ENCODE peak calls at places on chromosome 9, in seven cellular contexts. B, U, Q, T, L, C and W are unnamed samples.

GRCh38 chr9:306907-307306 is 92.2 kb downstream of the DOCK8 start:
- DNase-seq in Q (peak), C (peak), T (no peak), L (no peak), U (peak), B (peak), W (no peak)

GRCh38 chr9:84711398-84711777 is 41.9 kb downstream of the NTRK2 start:
- DNase-seq in C (no peak), Q (peak), U (no peak), B (no peak), L (no peak), T (no peak), W (no peak)

GRCh38 chr9:79562749-79563386 is 8.9 kb upstream of the TLE4 start:
- DNase-seq in T (no peak), C (no peak), L (no peak), B (no peak), U (no peak), Q (peak), W (no peak)

GRCh38 chr9:131543141-131543540 is 2.2 kb upstream of the PRRT1B start:
- DNase-seq in T (no peak), L (no peak), B (no peak), C (no peak), Q (no peak), U (no peak), W (no peak)

GRCh38 chr9:135229701-135230385 is 142.4 kb downstream of the OLFM1 start:
- DNase-seq in T (no peak), L (peak), U (no peak), Q (no peak), B (no peak), C (no peak), W (no peak)

GRCh38 chr9:89038354-89039091 is 47.3 kb downstream of the S1PR3 start:
- DNase-seq in B (no peak), C (no peak), T (no peak), L (no peak), Q (peak), U (peak), W (no peak)

GRCh38 chr9:2420488-2421056 is 201.0 kb upstream of the VLDLR start:
- DNase-seq in Q (no peak), T (no peak), B (no peak), U (no peak), C (no peak), L (no peak), W (no peak)

GRCh38 chr9:31140316-31140715 is 1244.1 kb upstream of the ACO1 start:
- DNase-seq in L (no peak), Q (peak), U (no peak), C (peak), T (no peak), B (no peak), W (no peak)

GRCh38 chr9:86099695-86100364 is 472 bp upstream of the GOLM1 start:
- DNase-seq in B (peak), T (peak), U (peak), L (no peak), C (no peak), Q (peak), W (no peak)

GRCh38 chr9:133709716-133710571 is 28.2 kb downstream of the SARDH start:
- DNase-seq in Q (no peak), T (no peak), B (no peak), C (no peak), U (no peak), L (peak), W (no peak)

GRCh38 chr9:28866951-28867350 is 1293.7 kb upstream of the C9orf72 start:
- DNase-seq in T (no peak), U (no peak), B (no peak), C (no peak), Q (no peak), L (no peak), W (no peak)

GRCh38 chr9:86939311-86939710 is 8.0 kb downstream of the GAS1 start:
- DNase-seq in T (no peak), Q (no peak), B (no peak), L (no peak), U (no peak), C (no peak), W (no peak)

GRCh38 chr9:6611891-6612290 is 33.6 kb downstream of the GLDC start:
- DNase-seq in L (no peak), Q (no peak), C (no peak), T (no peak), B (no peak), U (no peak), W (no peak)

GRCh38 chr9:6609499-6610016 is 36.0 kb downstream of the GLDC start:
- DNase-seq in L (no peak), Q (no peak), U (no peak), B (no peak), C (no peak), T (no peak), W (no peak)

GRCh38 chr9:6605202-6605601 is 40.3 kb downstream of the GLDC start:
- DNase-seq in Q (no peak), U (no peak), B (no peak), C (no peak), L (no peak), T (no peak), W (no peak)

GRCh38 chr9:6614489-6614888 is 31.0 kb downstream of the GLDC start:
- DNase-seq in L (no peak), C (no peak), U (no peak), B (no peak), T (no peak), Q (no peak), W (no peak)

GRCh38 chr9:6610073-6610472 is 35.5 kb downstream of the GLDC start:
- DNase-seq in C (no peak), T (no peak), L (no peak), B (no peak), Q (no peak), U (no peak), W (no peak)
- TF ChIP-seq CTCF in C (no peak), T (no peak), L (no peak), B (no peak), Q (no peak), U (no peak), W (no peak)

GRCh38 chr9:99166149-99166548 is 55.6 kb downstream of the ALG2 start:
- DNase-seq in B (no peak), T (no peak), C (no peak), U (no peak), L (no peak), Q (no peak), W (no peak)
- H3K4me3 ChIP-seq in B (no peak), T (no peak), C (no peak), U (no peak), L (no peak), Q (no peak), W (no peak)

DNA sequence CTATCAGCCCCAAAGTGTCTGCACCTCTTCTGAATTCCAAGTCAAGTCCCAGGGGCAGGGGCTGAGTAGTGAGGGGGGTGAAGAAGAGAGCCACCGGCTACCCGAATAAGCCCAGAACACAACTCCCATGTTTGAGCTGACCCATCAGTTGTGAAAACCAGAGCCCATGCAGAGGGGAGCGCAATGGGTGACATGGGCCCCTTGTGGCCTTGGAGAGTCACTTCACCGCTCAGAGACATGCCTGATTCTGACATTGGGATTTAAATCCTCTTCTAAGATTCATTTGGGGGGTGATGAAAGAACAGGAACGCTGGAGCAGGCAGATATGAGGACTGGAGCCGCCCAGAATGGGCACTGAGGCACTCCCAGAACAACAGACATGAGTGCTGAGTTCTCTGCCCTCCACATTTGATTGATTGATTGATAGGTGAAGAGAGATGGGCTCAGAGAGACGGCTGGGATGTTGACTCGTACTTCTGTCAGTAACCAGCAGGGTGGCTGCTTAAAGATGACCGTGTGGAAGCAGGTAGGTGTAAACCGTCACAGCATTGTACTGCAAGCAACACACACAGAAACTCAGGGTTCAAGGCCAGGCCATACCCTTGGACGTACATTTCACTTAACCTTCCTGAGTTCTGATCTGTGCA is 74.3 kb downstream of the GPR21 start:
- DNase-seq in U (no peak), T (no peak), C (no peak), B (no peak), L (no peak), Q (no peak), W (no peak)
- TF ChIP-seq CTCF in U (no peak), T (no peak), C (no peak), B (no peak), L (no peak), Q (no peak), W (no peak)

GRCh38 chr9:110259566-110259965 is 3.3 kb upstream of the TXN start:
- DNase-seq in Q (no peak), U (no peak), C (no peak), B (no peak), L (no peak), T (no peak), W (no peak)

GRCh38 chr9:110258671-110259070 is 2.4 kb upstream of the TXN start:
- DNase-seq in U (no peak), C (no peak), B (no peak), T (no peak), Q (no peak), L (no peak), W (no peak)

GRCh38 chr9:110257097-110257955 is 1.0 kb upstream of the TXN start:
- DNase-seq in Q (no peak), L (no peak), T (peak), B (peak), C (peak), U (peak), W (no peak)

GRCh38 chr9:110256392-110257096 is at the start of gene TXN:
- DNase-seq in T (peak), U (peak), C (peak), Q (peak), B (peak), L (peak), W (peak)

GRCh38 chr9:110257971-110258370 is 1.7 kb upstream of the TXN start:
- DNase-seq in B (no peak), U (no peak), L (no peak), Q (no peak), T (no peak), C (no peak), W (no peak)
- H3K4me3 ChIP-seq in B (no peak), U (no peak), L (no peak), Q (peak), T (no peak), C (peak), W (no peak)

DNA sequence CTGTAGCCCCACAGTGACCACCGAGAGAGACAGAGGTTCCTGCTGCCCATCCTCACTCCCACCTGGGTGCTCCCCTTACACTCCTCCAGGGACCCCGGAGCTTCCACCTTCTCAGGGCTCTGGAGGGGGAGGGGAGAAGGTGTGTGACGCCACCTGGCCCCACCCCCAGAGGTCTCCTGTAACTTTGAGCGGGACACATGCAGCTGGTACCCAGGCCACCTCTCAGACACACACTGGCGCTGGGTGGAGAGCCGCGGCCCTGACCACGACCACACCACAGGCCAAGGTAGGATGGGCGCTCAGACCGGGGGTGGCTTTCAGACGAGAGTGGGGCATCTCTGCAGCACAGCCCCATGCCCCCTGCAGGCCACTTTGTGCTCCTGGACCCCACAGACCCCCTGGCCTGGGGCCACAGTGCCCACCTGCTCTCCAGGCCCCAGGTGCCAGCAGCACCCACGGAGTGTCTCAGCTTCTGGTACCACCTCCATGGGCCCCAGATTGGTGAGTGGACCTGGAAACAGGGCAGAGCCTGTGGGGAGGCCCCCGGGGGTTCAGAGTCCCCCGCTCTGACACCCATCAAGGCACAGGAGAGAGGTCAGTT is 4.5 kb downstream of the MAMDC4 start:
- DNase-seq in Q (no peak), L (peak), U (no peak), B (peak), T (no peak), C (no peak), W (no peak)
- TF ChIP-seq CTCF in Q (no peak), L (no peak), U (no peak), B (no peak), T (no peak), C (no peak), W (no peak)